ENCODE peak calls at places on chromosome 19, in eight cellular contexts. J is GM23338, C is transverse colon, F is suprapubic skin, Q is sigmoid colon, D is Panc1, T is SK-N-SH, M is H1. Z is an unnamed sample.

GRCh38 chr19:45952691-45953505 is 20.8 kb downstream of the NOVA2 start:
- DNase-seq in J (peak; percentile 98), C (peak; percentile 24), F (no peak), Q (no peak), D (no peak), T (peak; percentile 55), M (peak; percentile 96), Z (no peak)

GRCh38 chr19:35858311-35858710 is 1.6 kb downstream of the KIRREL2 start:
- DNase-seq in J (no peak), C (no peak), F (no peak), Q (no peak), D (no peak), T (no peak), M (no peak), Z (no peak)

GRCh38 chr19:35352448-35353304 is 5.0 kb downstream of the FFAR1 start:
- DNase-seq in J (peak; percentile 94), C (peak; percentile 73), F (no peak), Q (peak; percentile 81), D (peak; percentile 73), T (peak; percentile 85), M (peak; percentile 77), Z (peak; percentile 66)

GRCh38 chr19:52981329-52981728 is 18.6 kb upstream of the ZNF816 start:
- DNase-seq in J (peak; percentile 34), C (no peak), F (no peak), Q (no peak), D (no peak), T (no peak), M (no peak), Z (no peak)

GRCh38 chr19:1250374-1251232 is 2.2 kb downstream of the MIDN start:
- DNase-seq in J (peak; percentile 81), C (peak; percentile 76), F (no peak), Q (peak; percentile 93), D (no peak), T (peak; percentile 73), M (no peak), Z (peak; percentile 54)

GRCh38 chr19:43784251-43784980 is 3.6 kb upstream of the KCNN4 start:
- DNase-seq in J (no peak), C (peak; percentile 79), F (no peak), Q (no peak), D (no peak), T (no peak), M (no peak), Z (peak; percentile 62)

GRCh38 chr19:35592226-35592625 is 6.3 kb downstream of the PMIS2 start:
- DNase-seq in J (peak; percentile 87), C (no peak), F (no peak), Q (no peak), D (peak; percentile 25), T (peak; percentile 41), M (peak; percentile 53), Z (peak; percentile 25)

GRCh38 chr19:38013913-38014575 is 107.0 kb downstream of the SIPA1L3 start:
- DNase-seq in J (no peak), C (no peak), F (no peak), Q (no peak), D (no peak), T (no peak), M (no peak), Z (no peak)

GRCh38 chr19:16315825-16316505 is 8.7 kb upstream of the KLF2 start:
- DNase-seq in J (no peak), C (peak; percentile 45), F (no peak), Q (peak; percentile 90), D (no peak), T (no peak), M (no peak), Z (no peak)

GRCh38 chr19:6730153-6730804 is 7.1 kb downstream of the GPR108 start:
- DNase-seq in J (peak; percentile 98), C (peak; percentile 94), F (no peak), Q (peak; percentile 86), D (no peak), T (peak; percentile 71), M (peak; percentile 91), Z (no peak)

GRCh38 chr19:8149261-8150094 is at the start of gene FBN3:
- DNase-seq in J (peak; percentile 79), C (no peak), F (no peak), Q (no peak), D (no peak), T (peak; percentile 73), M (peak; percentile 80), Z (no peak)

DNA sequence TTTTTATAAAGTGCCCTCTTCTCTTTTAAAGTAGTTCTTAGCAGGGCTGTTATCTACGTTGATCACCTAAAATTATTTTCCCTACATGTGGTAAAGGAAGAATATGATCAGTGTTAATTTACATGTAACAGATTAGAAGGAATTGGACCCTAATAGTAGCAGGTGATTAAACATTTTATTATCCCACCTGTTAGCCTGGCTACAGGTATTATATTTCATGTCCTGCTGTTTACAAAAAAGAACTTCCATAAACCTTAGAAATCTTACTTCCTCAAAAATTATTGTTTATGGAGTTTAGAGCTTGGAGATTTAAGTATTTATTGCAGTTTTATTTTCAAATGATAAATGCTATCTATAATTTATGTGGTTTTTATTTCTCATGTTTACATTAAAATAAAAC is 1226.7 kb downstream of the UQCRFS1 start:
- DNase-seq in J (no peak), C (no peak), F (no peak), Q (no peak), D (no peak), T (no peak), M (no peak), Z (no peak)
- TF ChIP-seq POLR2AphosphoS5 in J (no peak), C (no peak), F (no peak), Q (no peak), D (no peak), T (no peak), M (no peak), Z (no peak)

GRCh38 chr19:33532859-33533455 is 11.4 kb upstream of the PEPD start:
- DNase-seq in J (peak; percentile 88), C (no peak), F (no peak), Q (no peak), D (no peak), T (no peak), M (peak; percentile 49), Z (no peak)

GRCh38 chr19:33530842-33531241 is 9.3 kb upstream of the PEPD start:
- DNase-seq in J (no peak), C (no peak), F (no peak), Q (no peak), D (no peak), T (no peak), M (no peak), Z (no peak)

GRCh38 chr19:33528404-33528803 is 6.8 kb upstream of the PEPD start:
- DNase-seq in J (no peak), C (no peak), F (no peak), Q (no peak), D (no peak), T (no peak), M (no peak), Z (no peak)

GRCh38 chr19:33529094-33529676 is 7.6 kb upstream of the PEPD start:
- DNase-seq in J (no peak), C (no peak), F (no peak), Q (no peak), D (no peak), T (no peak), M (no peak), Z (no peak)

DNA sequence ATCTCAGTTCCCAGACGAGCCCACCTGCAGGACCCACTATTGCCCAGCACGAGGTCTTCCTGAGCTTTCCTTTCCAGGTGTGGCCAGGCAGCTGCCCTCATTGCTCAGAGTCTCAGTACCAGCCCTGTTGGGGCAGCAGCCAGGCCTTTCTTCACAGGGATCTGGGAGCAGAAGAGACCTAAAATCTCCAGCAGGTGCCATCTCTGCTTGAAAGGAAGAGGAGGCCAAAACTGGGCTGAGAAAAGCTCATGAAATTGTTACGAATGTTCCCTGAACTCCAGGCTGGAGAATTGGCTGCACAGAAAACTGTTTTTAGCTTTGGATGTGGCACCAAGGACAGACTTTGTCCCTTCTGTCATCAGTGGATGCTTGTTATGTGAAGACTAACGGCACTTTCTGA is 8.7 kb upstream of the PEPD start:
- DNase-seq in J (no peak), C (no peak), F (no peak), Q (no peak), D (no peak), T (no peak), M (no peak), Z (no peak)
- H3K27me3 ChIP-seq in J (no peaks in the 10 kb centered on the region), C (peaks cover 34% of the 10 kb centered on the region), F (peaks cover 60% of the 10 kb centered on the region), Q (peaks cover 46% of the 10 kb centered on the region), D (peaks cover 14% of the 10 kb centered on the region), T (no peaks in the 10 kb centered on the region), M (no peaks in the 10 kb centered on the region), Z (no peaks in the 10 kb centered on the region)

DNA sequence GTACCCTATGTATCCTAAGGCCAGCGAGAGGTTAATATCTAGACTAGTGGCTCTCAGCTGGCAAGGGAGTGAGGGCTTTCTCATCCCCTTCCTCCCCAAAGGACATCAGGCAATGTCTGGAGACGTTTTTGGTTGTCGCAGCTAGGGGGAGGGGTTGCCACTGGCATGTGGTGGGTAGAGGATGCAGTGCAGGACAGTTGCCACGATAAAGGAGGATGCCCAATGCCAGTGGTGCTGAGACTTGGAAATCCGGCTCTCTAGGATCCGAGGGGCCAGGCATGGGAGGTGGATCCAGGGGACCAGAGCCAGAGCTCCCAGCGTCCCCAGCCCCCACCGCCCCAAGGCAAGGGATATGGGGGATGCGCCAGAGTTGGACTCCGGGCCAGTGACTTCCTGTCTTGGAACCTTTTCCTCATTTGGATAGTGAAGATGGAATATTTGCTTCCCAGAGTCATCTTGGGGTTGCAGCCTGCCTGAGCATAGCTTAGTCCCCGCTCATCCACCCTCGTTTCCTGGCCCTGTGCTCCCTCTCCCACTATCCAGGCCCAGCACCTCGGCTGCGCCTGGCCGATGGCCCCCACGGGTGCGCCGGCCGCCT is 4.9 kb downstream of the SSC5D start:
- DNase-seq in J (no peak), C (no peak), F (no peak), Q (peak; percentile 71), D (no peak), T (no peak), M (no peak), Z (no peak)
- TF ChIP-seq POLR2AphosphoS5 in J (no peak), C (no peak), F (no peak), Q (no peak), D (no peak), T (no peak), M (no peak), Z (no peak)

GRCh38 chr19:29578349-29578748 is 27.7 kb upstream of the POP4 start:
- DNase-seq in J (no peak), C (no peak), F (peak; percentile 13), Q (no peak), D (no peak), T (no peak), M (no peak), Z (no peak)

GRCh38 chr19:29576761-29577661 is 29.1 kb upstream of the POP4 start:
- DNase-seq in J (no peak), C (no peak), F (peak; percentile 65), Q (no peak), D (no peak), T (no peak), M (peak; percentile 33), Z (no peak)

GRCh38 chr19:29577662-29577963 is 28.5 kb upstream of the POP4 start:
- DNase-seq in J (no peak), C (no peak), F (peak; percentile 37), Q (no peak), D (no peak), T (no peak), M (no peak), Z (no peak)

GRCh38 chr19:29574518-29574917 is 31.6 kb upstream of the POP4 start:
- DNase-seq in J (no peak), C (no peak), F (peak; percentile 4), Q (no peak), D (no peak), T (no peak), M (no peak), Z (no peak)

DNA sequence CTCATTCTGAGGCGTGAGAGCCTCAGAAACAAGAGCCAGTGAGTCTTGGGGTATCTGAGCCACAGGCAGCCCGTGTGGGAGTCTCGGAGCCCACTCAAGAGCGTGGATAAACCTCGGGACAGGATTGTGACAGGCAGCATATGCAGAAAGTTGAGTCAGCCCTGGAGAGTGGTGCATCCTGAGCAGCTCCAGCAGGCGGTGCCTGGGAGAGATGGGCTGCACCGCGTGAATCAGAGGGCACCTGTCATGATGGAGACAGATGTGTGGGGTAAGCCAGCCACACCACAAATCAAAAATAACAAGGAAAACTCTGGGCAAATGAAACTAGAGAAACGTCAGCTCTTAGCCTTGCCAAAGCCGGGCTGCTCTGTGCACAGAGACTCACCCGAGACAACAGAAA is 30.0 kb upstream of the POP4 start:
- DNase-seq in J (no peak), C (no peak), F (peak; percentile 24), Q (no peak), D (no peak), T (no peak), M (no peak), Z (no peak)
- H3K27me3 ChIP-seq in J (no peaks in the 10 kb centered on the region), C (peaks cover 23% of the 10 kb centered on the region), F (peaks cover 73% of the 10 kb centered on the region), Q (peaks cover 87% of the 10 kb centered on the region), D (peaks cover 51% of the 10 kb centered on the region), T (peaks cover 56% of the 10 kb centered on the region), M (peaks cover 3% of the 10 kb centered on the region), Z (no peaks in the 10 kb centered on the region)

Z was measured in endothelial cell of umbilical vein.